ENCODE peak calls at places on chromosomes 3 and 15, in four cellular contexts. One of them, this sample, is unnamed.

GRCh38 chr3:130635978-130636377 is 110.7 kb downstream of the PIK3R4 start:
- DNase-seq in stimulated activated CD8-positive, alpha-beta memory T cell treated with anti-CD3 and anti-CD28 coated beads, Interleukin-15, amount 100 ng/mL, for 4 hours: no peak
- DNase-seq in effector CD4-positive, alpha-beta T cell: no peak
- DNase-seq in mesendoderm: no peak
- DNase-seq in this sample: no peak

GRCh38 chr3:150989208-150989607 is 16.7 kb upstream of the CLRN1 start:
- DNase-seq in stimulated activated CD8-positive, alpha-beta memory T cell treated with anti-CD3 and anti-CD28 coated beads, Interleukin-15, amount 100 ng/mL, for 4 hours: no peak
- DNase-seq in effector CD4-positive, alpha-beta T cell: no peak
- DNase-seq in mesendoderm: peak
- DNase-seq in this sample: no peak

GRCh38 chr15:90519688-90520087 is 10.0 kb upstream of the CRTC3 start:
- DNase-seq in stimulated activated CD8-positive, alpha-beta memory T cell treated with anti-CD3 and anti-CD28 coated beads, Interleukin-15, amount 100 ng/mL, for 4 hours: no peak
- DNase-seq in effector CD4-positive, alpha-beta T cell: no peak
- DNase-seq in mesendoderm: no peak
- DNase-seq in this sample: no peak

GRCh38 chr15:63327648-63328421 is 50.4 kb downstream of the APH1B start:
- DNase-seq in stimulated activated CD8-positive, alpha-beta memory T cell treated with anti-CD3 and anti-CD28 coated beads, Interleukin-15, amount 100 ng/mL, for 4 hours: no peak
- DNase-seq in effector CD4-positive, alpha-beta T cell: no peak
- DNase-seq in mesendoderm: no peak
- DNase-seq in this sample: no peak

GRCh38 chr3:114866430-114866829 is 280.7 kb downstream of the ZBTB20 start:
- DNase-seq in stimulated activated CD8-positive, alpha-beta memory T cell treated with anti-CD3 and anti-CD28 coated beads, Interleukin-15, amount 100 ng/mL, for 4 hours: no peak
- DNase-seq in effector CD4-positive, alpha-beta T cell: no peak
- DNase-seq in mesendoderm: no peak
- DNase-seq in this sample: no peak

GRCh38 chr15:75857886-75858285 is 14.6 kb downstream of the UBE2Q2 start:
- DNase-seq in stimulated activated CD8-positive, alpha-beta memory T cell treated with anti-CD3 and anti-CD28 coated beads, Interleukin-15, amount 100 ng/mL, for 4 hours: no peak
- DNase-seq in effector CD4-positive, alpha-beta T cell: no peak
- DNase-seq in mesendoderm: no peak
- DNase-seq in this sample: no peak

GRCh38 chr3:107377151-107377550 is at the start of gene CCDC54:
- DNase-seq in stimulated activated CD8-positive, alpha-beta memory T cell treated with anti-CD3 and anti-CD28 coated beads, Interleukin-15, amount 100 ng/mL, for 4 hours: no peak
- DNase-seq in effector CD4-positive, alpha-beta T cell: no peak
- DNase-seq in mesendoderm: no peak
- DNase-seq in this sample: no peak

GRCh38 chr3:134998855-134999254 is 203.8 kb downstream of the EPHB1 start:
- DNase-seq in stimulated activated CD8-positive, alpha-beta memory T cell treated with anti-CD3 and anti-CD28 coated beads, Interleukin-15, amount 100 ng/mL, for 4 hours: no peak
- DNase-seq in effector CD4-positive, alpha-beta T cell: no peak
- DNase-seq in mesendoderm: no peak
- DNase-seq in this sample: no peak

GRCh38 chr3:153295906-153296305 is 133.9 kb downstream of the RAP2B start:
- DNase-seq in stimulated activated CD8-positive, alpha-beta memory T cell treated with anti-CD3 and anti-CD28 coated beads, Interleukin-15, amount 100 ng/mL, for 4 hours: no peak
- DNase-seq in effector CD4-positive, alpha-beta T cell: no peak
- DNase-seq in mesendoderm: no peak
- DNase-seq in this sample: no peak

GRCh38 chr3:147589016-147589415 is 179.9 kb downstream of the ZIC1 start:
- DNase-seq in stimulated activated CD8-positive, alpha-beta memory T cell treated with anti-CD3 and anti-CD28 coated beads, Interleukin-15, amount 100 ng/mL, for 4 hours: no peak
- DNase-seq in effector CD4-positive, alpha-beta T cell: no peak
- DNase-seq in mesendoderm: no peak
- DNase-seq in this sample: no peak

GRCh38 chr15:71448688-71449114 is 333.4 kb downstream of the THSD4 start:
- DNase-seq in stimulated activated CD8-positive, alpha-beta memory T cell treated with anti-CD3 and anti-CD28 coated beads, Interleukin-15, amount 100 ng/mL, for 4 hours: no peak
- DNase-seq in effector CD4-positive, alpha-beta T cell: no peak
- DNase-seq in mesendoderm: peak
- DNase-seq in this sample: peak

GRCh38 chr3:34947849-34948248 is 691.5 kb upstream of the ARPP21 start:
- DNase-seq in stimulated activated CD8-positive, alpha-beta memory T cell treated with anti-CD3 and anti-CD28 coated beads, Interleukin-15, amount 100 ng/mL, for 4 hours: no peak
- DNase-seq in effector CD4-positive, alpha-beta T cell: no peak
- DNase-seq in mesendoderm: peak
- DNase-seq in this sample: no peak

GRCh38 chr3:45773714-45774449 is 22.5 kb downstream of the SLC6A20 start:
- DNase-seq in stimulated activated CD8-positive, alpha-beta memory T cell treated with anti-CD3 and anti-CD28 coated beads, Interleukin-15, amount 100 ng/mL, for 4 hours: no peak
- DNase-seq in effector CD4-positive, alpha-beta T cell: no peak
- DNase-seq in mesendoderm: no peak
- DNase-seq in this sample: no peak

GRCh38 chr3:177930771-177931170 is 605.5 kb upstream of the KCNMB2 start:
- DNase-seq in stimulated activated CD8-positive, alpha-beta memory T cell treated with anti-CD3 and anti-CD28 coated beads, Interleukin-15, amount 100 ng/mL, for 4 hours: no peak
- DNase-seq in effector CD4-positive, alpha-beta T cell: no peak
- DNase-seq in mesendoderm: no peak
- DNase-seq in this sample: no peak

This sample was measured in CD4-positive, CD25-positive, alpha-beta regulatory T cell.